ENCODE peak calls at places on chromosomes 12 and 14, in six cellular contexts. N, T, F, S, E and A are unnamed samples.

GRCh38 chr12:46134205-46134811 is 134.5 kb downstream of the SLC38A1 start:
- DNase-seq in E (no peak), S (no peak), F (no peak), N (no peak), T (no peak), A (peak)

GRCh38 chr14:96121660-96122395 is 82.7 kb downstream of the C14orf132 start:
- DNase-seq in N (peak), T (no peak), S (no peak), E (peak), F (no peak), A (no peak)

GRCh38 chr14:51883232-51883631 is 22.8 kb downstream of the GNG2 start:
- DNase-seq in E (no peak), N (no peak), T (no peak), F (no peak), S (no peak), A (no peak)

GRCh38 chr12:1839464-1839863 is 19.1 kb downstream of the LRTM2 start:
- DNase-seq in E (no peak), N (no peak), T (no peak), S (no peak), F (no peak), A (no peak)

GRCh38 chr14:58712357-58712756 is 74.6 kb downstream of the DACT1 start:
- DNase-seq in S (no peak), F (no peak), N (peak), E (no peak), T (no peak), A (no peak)

GRCh38 chr14:61374284-61374683 is 52.9 kb downstream of the PRKCH start:
- DNase-seq in T (no peak), S (no peak), E (no peak), N (no peak), F (no peak), A (no peak)

GRCh38 chr14:63200767-63201166 is 3.5 kb upstream of the RHOJ start:
- DNase-seq in F (no peak), N (peak), E (no peak), T (no peak), S (no peak), A (peak)

GRCh38 chr14:72704507-72704906 is 189.4 kb downstream of the DPF3 start:
- DNase-seq in S (no peak), F (no peak), N (no peak), T (no peak), E (no peak), A (no peak)